ENCODE peak calls at places on chromosomes 16 and 17, in six cellular contexts. O is heart left ventricle, A is neural progenitor cell, W is cardiac muscle cell, G is OCI-LY7, Y is lower leg skin. N is an unnamed sample.

GRCh38 chr17:8243827-8244226 is 4.0 kb downstream of the CTC1 start:
- DNase-seq in Y (no peak), G (no peak), W (no peak), A (no peak), O (no peak), N (no peak)

GRCh38 chr17:10837987-10838386 is at the start of gene PIRT:
- DNase-seq in W (no peak), A (no peak), O (no peak), G (no peak), Y (no peak), N (no peak)

GRCh38 chr16:24671455-24671954 is 57.9 kb upstream of the TNRC6A start:
- DNase-seq in G (no peak), O (no peak), Y (no peak), W (no peak), A (no peak), N (no peak)

GRCh38 chr16:79272141-79272577 is 328.4 kb downstream of the MAF start:
- DNase-seq in A (no peak), G (no peak), O (no peak), Y (no peak), W (no peak), N (no peak)

GRCh38 chr17:62968445-62968923 is 2.4 kb downstream of the TANC2 start:
- DNase-seq in W (peak; percentile 87), A (peak; percentile 87), Y (no peak), O (peak; percentile 55), G (peak; percentile 85), N (peak; percentile 58)

GRCh38 chr17:2695243-2695960 is 16.2 kb downstream of the CLUH start:
- DNase-seq in W (no peak), O (no peak), G (no peak), Y (peak; percentile 68), A (no peak), N (no peak)

GRCh38 chr17:78239489-78239931 is 8.1 kb downstream of the TMEM235 start:
- DNase-seq in Y (no peak), W (no peak), A (no peak), G (peak; percentile 92), O (no peak), N (no peak)

GRCh38 chr17:2054262-2054739 is 602 bp upstream of the HIC1 start:
- DNase-seq in G (no peak), W (peak; percentile 42), Y (peak; percentile 88), A (no peak), O (no peak), N (no peak)

GRCh38 chr16:86479419-86479818 is 30.9 kb upstream of the FOXF1 start:
- DNase-seq in A (no peak), O (no peak), Y (no peak), G (no peak), W (no peak), N (no peak)

GRCh38 chr17:75011788-75012319 is 616 bp upstream of the MRPL58 start:
- DNase-seq in Y (peak; percentile 92), W (no peak), O (peak; percentile 65), A (peak; percentile 41), G (no peak), N (peak; percentile 80)

GRCh38 chr17:53894591-53894990 is 71.9 kb downstream of the KIF2B start:
- DNase-seq in O (no peak), A (no peak), W (no peak), G (no peak), Y (no peak), N (no peak)

GRCh38 chr17:4782652-4783051 is 3.5 kb downstream of the VMO1 start:
- DNase-seq in W (no peak), A (no peak), G (no peak), O (no peak), Y (no peak), N (no peak)

GRCh38 chr16:76946879-76947278 is 244.1 kb upstream of the MON1B start:
- DNase-seq in G (no peak), W (peak; percentile 25), A (no peak), O (no peak), Y (no peak), N (peak; percentile 44)

GRCh38 chr16:871562-872330 is 71.2 kb upstream of the GNG13 start:
- DNase-seq in G (no peak), O (no peak), Y (no peak), A (no peak), W (no peak), N (no peak)

GRCh38 chr16:23448392-23448791 is 4.6 kb downstream of the COG7 start:
- DNase-seq in Y (no peak), A (no peak), G (no peak), W (no peak), O (no peak), N (no peak)

GRCh38 chr17:78532922-78533640 is 44.1 kb downstream of the DNAH17 start:
- DNase-seq in Y (no peak), O (no peak), G (no peak), W (no peak), A (no peak), N (no peak)

GRCh38 chr16:17591655-17592405 is 121.1 kb upstream of the XYLT1 start:
- DNase-seq in A (no peak), O (no peak), W (no peak), G (no peak), Y (no peak), N (no peak)

GRCh38 chr16:85461814-85462404 is 151.2 kb upstream of the GSE1 start:
- DNase-seq in G (no peak), O (no peak), A (peak; percentile 90), Y (no peak), W (peak; percentile 95), N (no peak)

GRCh38 chr17:7618608-7619007 is 3.9 kb upstream of the FXR2 start:
- DNase-seq in G (no peak), W (no peak), Y (no peak), A (no peak), O (no peak), N (no peak)

GRCh38 chr17:34291721-34292348 is 6.3 kb downstream of the CCL11 start:
- DNase-seq in O (no peak), G (no peak), A (no peak), W (no peak), Y (no peak), N (no peak)

GRCh38 chr17:2860045-2860444 is 63.8 kb downstream of the RAP1GAP2 start:
- DNase-seq in Y (no peak), O (no peak), G (no peak), W (no peak), A (no peak), N (no peak)

GRCh38 chr16:48053346-48053745 is 102.4 kb downstream of the ABCC12 start:
- DNase-seq in W (peak; percentile 43), Y (peak; percentile 62), O (no peak), A (peak; percentile 73), G (no peak), N (no peak)

GRCh38 chr17:18857864-18858566 is at the start of gene PRPSAP2:
- DNase-seq in O (peak; percentile 96), A (peak; percentile 98), Y (peak; percentile 98), W (peak; percentile 98), G (peak; percentile 99), N (peak; percentile 70)
- TF ChIP-seq CTCF in O (no peak), A (no peak), Y (no peak), W (no peak), G (no peak), N (no peak)

GRCh38 chr16:84458606-84459516 is 45.6 kb downstream of the MEAK7 start:
- DNase-seq in G (no peak), A (no peak), Y (peak; percentile 74), W (no peak), O (no peak), N (no peak)
- H3K4me3 ChIP-seq in G (no peak overlapping the region), A (no peak overlapping the region), Y (no peak overlapping the region), W (no peak overlapping the region), O (no peak overlapping the region), N (no peak overlapping the region)

GRCh38 chr16:88348377-88349152 is 34.2 kb upstream of the ZNF469 start:
- DNase-seq in G (no peak), A (no peak), W (no peak), Y (no peak), O (no peak), N (no peak)
- TF ChIP-seq CTCF in G (peak; percentile 58), A (peak; percentile 5), W (no peak), Y (no peak), O (no peak), N (no peak)

GRCh38 chr16:21263640-21264211 is 14.4 kb downstream of the CRYM start:
- DNase-seq in Y (no peak), G (peak; percentile 53), O (no peak), A (peak; percentile 24), W (no peak), N (peak; percentile 82)
- H3K4me3 ChIP-seq in Y (no peak overlapping the region), G (no peak overlapping the region), O (no peak overlapping the region), A (no peak overlapping the region), W (no peak overlapping the region), N (no peak overlapping the region)

GRCh38 chr17:28547623-28548416 is 4.6 kb downstream of the UNC119 start:
- DNase-seq in W (peak; percentile 73), A (peak; percentile 85), G (peak; percentile 81), Y (no peak), O (peak; percentile 70), N (no peak)
- TF ChIP-seq CTCF in W (peak; percentile 97), A (peak; percentile 94), G (peak; percentile 97), Y (no peak), O (peak; percentile 94), N (peak; percentile 90)

DNA sequence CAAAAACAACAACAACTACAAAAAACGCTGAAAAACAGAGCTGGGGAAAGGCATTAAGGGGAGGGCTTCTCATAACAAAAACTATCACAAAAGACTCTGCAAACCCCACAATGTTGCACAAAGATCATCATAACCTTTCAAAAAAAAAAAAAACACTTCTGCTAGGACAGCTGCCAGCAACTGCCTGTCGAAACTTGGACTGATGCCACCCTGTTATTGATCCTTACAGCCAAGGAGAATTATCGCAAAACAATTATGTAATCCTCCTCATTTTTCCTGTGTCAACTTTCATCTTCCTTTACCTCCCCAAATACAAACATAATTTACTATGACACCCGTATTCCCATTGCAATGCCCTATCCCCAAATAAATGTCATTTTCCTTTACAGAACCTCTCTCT is 9.3 kb downstream of the CCDC40 start:
- DNase-seq in Y (no peak), A (no peak), W (no peak), O (no peak), G (no peak), N (no peak)
- H3K4me3 ChIP-seq in Y (no peak overlapping the region), A (no peak overlapping the region), W (no peak overlapping the region), O (no peak overlapping the region), G (no peak overlapping the region), N (no peak overlapping the region)

GRCh38 chr16:54657709-54658102 is 273.0 kb upstream of the IRX5 start:
- DNase-seq in W (no peak), G (no peak), O (no peak), A (no peak), Y (no peak), N (peak; percentile 85)

GRCh38 chr16:54651851-54652770 is 278.6 kb upstream of the IRX5 start:
- DNase-seq in W (no peak), G (no peak), A (peak; percentile 50), O (no peak), Y (no peak), N (no peak)

GRCh38 chr16:54657058-54657708 is 273.5 kb upstream of the IRX5 start:
- DNase-seq in W (no peak), O (no peak), A (no peak), G (no peak), Y (no peak), N (peak; percentile 75)

GRCh38 chr16:54654429-54654828 is 276.2 kb upstream of the IRX5 start:
- DNase-seq in Y (no peak), G (no peak), W (peak; percentile 75), O (no peak), A (peak; percentile 59), N (no peak)

GRCh38 chr16:54655171-54655590 is 275.5 kb upstream of the IRX5 start:
- DNase-seq in O (peak; percentile 55), G (no peak), A (peak; percentile 57), W (peak; percentile 55), Y (no peak), N (no peak)
- TF ChIP-seq CTCF in O (no peak), G (no peak), A (no peak), W (no peak), Y (no peak), N (no peak)